ENCODE peak calls at places on chromosomes 11 and 22, in eight cellular contexts. One of them, this sample, is unnamed.

GRCh38 chr11:60634151-60634550 is 65.3 kb upstream of the MS4A8 start:
- DNase-seq in body of pancreas: no peak
- DNase-seq in K562: peak; percentile 12
- DNase-seq in right cardiac atrium: no peak
- DNase-seq in CD4-positive, CD25-positive, alpha-beta regulatory T cell: no peak
- DNase-seq in cardiac muscle cell: peak; percentile 3
- DNase-seq in hepatocyte: no peak
- DNase-seq in psoas muscle: no peak
- DNase-seq in this sample: no peak

GRCh38 chr11:112584674-112585073 is 324.0 kb upstream of the PLET1 start:
- DNase-seq in body of pancreas: no peak
- DNase-seq in K562: no peak
- DNase-seq in right cardiac atrium: no peak
- DNase-seq in CD4-positive, CD25-positive, alpha-beta regulatory T cell: no peak
- DNase-seq in cardiac muscle cell: peak; percentile 41
- DNase-seq in hepatocyte: peak; percentile 36
- DNase-seq in psoas muscle: no peak
- DNase-seq in this sample: no peak

GRCh38 chr11:44388828-44389645 is 79.1 kb upstream of the ALX4 start:
- DNase-seq in body of pancreas: no peak
- DNase-seq in K562: no peak
- DNase-seq in right cardiac atrium: no peak
- DNase-seq in CD4-positive, CD25-positive, alpha-beta regulatory T cell: no peak
- DNase-seq in cardiac muscle cell: no peak
- DNase-seq in hepatocyte: no peak
- DNase-seq in psoas muscle: no peak
- DNase-seq in this sample: no peak

GRCh38 chr22:46007848-46008261 is 30.9 kb upstream of the WNT7B start:
- DNase-seq in body of pancreas: peak; percentile 69
- DNase-seq in K562: no peak
- DNase-seq in right cardiac atrium: peak; percentile 93
- DNase-seq in CD4-positive, CD25-positive, alpha-beta regulatory T cell: no peak
- DNase-seq in cardiac muscle cell: no peak
- DNase-seq in hepatocyte: peak; percentile 40
- DNase-seq in psoas muscle: peak; percentile 92
- DNase-seq in this sample: peak; percentile 67

GRCh38 chr11:133134561-133135173 is 397.6 kb downstream of the OPCML start:
- DNase-seq in body of pancreas: peak; percentile 78
- DNase-seq in K562: peak; percentile 66
- DNase-seq in right cardiac atrium: peak; percentile 52
- DNase-seq in CD4-positive, CD25-positive, alpha-beta regulatory T cell: peak; percentile 3
- DNase-seq in cardiac muscle cell: peak; percentile 75
- DNase-seq in hepatocyte: peak; percentile 79
- DNase-seq in psoas muscle: peak; percentile 60
- DNase-seq in this sample: peak; percentile 64

GRCh38 chr22:49400866-49401598 is 426.6 kb downstream of the BRD1 start:
- DNase-seq in body of pancreas: no peak
- DNase-seq in K562: no peak
- DNase-seq in right cardiac atrium: no peak
- DNase-seq in CD4-positive, CD25-positive, alpha-beta regulatory T cell: no peak
- DNase-seq in cardiac muscle cell: no peak
- DNase-seq in hepatocyte: no peak
- DNase-seq in psoas muscle: no peak
- DNase-seq in this sample: no peak

GRCh38 chr11:108571001-108571400 is 22.6 kb downstream of the EXPH5 start:
- DNase-seq in body of pancreas: no peak
- DNase-seq in K562: no peak
- DNase-seq in right cardiac atrium: no peak
- DNase-seq in CD4-positive, CD25-positive, alpha-beta regulatory T cell: no peak
- DNase-seq in cardiac muscle cell: no peak
- DNase-seq in hepatocyte: no peak
- DNase-seq in psoas muscle: no peak
- DNase-seq in this sample: no peak

GRCh38 chr11:26780686-26781085 is 58.8 kb upstream of the SLC5A12 start:
- DNase-seq in body of pancreas: no peak
- DNase-seq in K562: no peak
- DNase-seq in right cardiac atrium: no peak
- DNase-seq in CD4-positive, CD25-positive, alpha-beta regulatory T cell: no peak
- DNase-seq in cardiac muscle cell: no peak
- DNase-seq in hepatocyte: no peak
- DNase-seq in psoas muscle: no peak
- DNase-seq in this sample: no peak

GRCh38 chr11:43738600-43739409 is 58.3 kb downstream of the HSD17B12 start:
- DNase-seq in body of pancreas: peak; percentile 34
- DNase-seq in K562: peak; percentile 43
- DNase-seq in right cardiac atrium: no peak
- DNase-seq in CD4-positive, CD25-positive, alpha-beta regulatory T cell: no peak
- DNase-seq in cardiac muscle cell: peak; percentile 86
- DNase-seq in hepatocyte: peak; percentile 59
- DNase-seq in psoas muscle: no peak
- DNase-seq in this sample: no peak

GRCh38 chr11:134951305-134951700 is 539.3 kb upstream of the B3GAT1 start:
- DNase-seq in body of pancreas: no peak
- DNase-seq in K562: no peak
- DNase-seq in right cardiac atrium: peak; percentile 31
- DNase-seq in CD4-positive, CD25-positive, alpha-beta regulatory T cell: no peak
- DNase-seq in cardiac muscle cell: no peak
- DNase-seq in hepatocyte: peak; percentile 38
- DNase-seq in psoas muscle: no peak
- DNase-seq in this sample: no peak

GRCh38 chr22:25348391-25348790 is 129.0 kb downstream of the CRYBB2 start:
- DNase-seq in body of pancreas: no peak
- DNase-seq in K562: no peak
- DNase-seq in right cardiac atrium: no peak
- DNase-seq in CD4-positive, CD25-positive, alpha-beta regulatory T cell: no peak
- DNase-seq in cardiac muscle cell: no peak
- DNase-seq in hepatocyte: no peak
- DNase-seq in psoas muscle: no peak
- DNase-seq in this sample: no peak

GRCh38 chr11:18495268-18495667 is 31.5 kb downstream of the TSG101 start:
- DNase-seq in body of pancreas: no peak
- DNase-seq in K562: no peak
- DNase-seq in right cardiac atrium: no peak
- DNase-seq in CD4-positive, CD25-positive, alpha-beta regulatory T cell: no peak
- DNase-seq in cardiac muscle cell: no peak
- DNase-seq in hepatocyte: no peak
- DNase-seq in psoas muscle: no peak
- DNase-seq in this sample: no peak

GRCh38 chr11:102420547-102420946 is 32.0 kb downstream of the TMEM123 start:
- DNase-seq in body of pancreas: no peak
- DNase-seq in K562: no peak
- DNase-seq in right cardiac atrium: no peak
- DNase-seq in CD4-positive, CD25-positive, alpha-beta regulatory T cell: no peak
- DNase-seq in cardiac muscle cell: no peak
- DNase-seq in hepatocyte: no peak
- DNase-seq in psoas muscle: no peak
- DNase-seq in this sample: no peak

GRCh38 chr22:34696557-34696956 is 369.4 kb upstream of the ISX start:
- DNase-seq in body of pancreas: no peak
- DNase-seq in K562: no peak
- DNase-seq in right cardiac atrium: no peak
- DNase-seq in CD4-positive, CD25-positive, alpha-beta regulatory T cell: no peak
- DNase-seq in cardiac muscle cell: peak; percentile 80
- DNase-seq in hepatocyte: peak; percentile 29
- DNase-seq in psoas muscle: no peak
- DNase-seq in this sample: no peak

GRCh38 chr11:101718406-101718805 is 134.6 kb upstream of the TRPC6 start:
- DNase-seq in body of pancreas: no peak
- DNase-seq in K562: no peak
- DNase-seq in right cardiac atrium: no peak
- DNase-seq in CD4-positive, CD25-positive, alpha-beta regulatory T cell: no peak
- DNase-seq in cardiac muscle cell: no peak
- DNase-seq in hepatocyte: peak; percentile 12
- DNase-seq in psoas muscle: no peak
- DNase-seq in this sample: no peak

GRCh38 chr22:46041642-46042041 is 64.7 kb upstream of the WNT7B start:
- DNase-seq in body of pancreas: peak; percentile 51
- DNase-seq in K562: no peak
- DNase-seq in right cardiac atrium: no peak
- DNase-seq in CD4-positive, CD25-positive, alpha-beta regulatory T cell: no peak
- DNase-seq in cardiac muscle cell: no peak
- DNase-seq in hepatocyte: no peak
- DNase-seq in psoas muscle: no peak
- DNase-seq in this sample: no peak

GRCh38 chr11:75320046-75320618 is 31.3 kb downstream of the ARRB1 start:
- DNase-seq in body of pancreas: no peak
- DNase-seq in K562: no peak
- DNase-seq in right cardiac atrium: no peak
- DNase-seq in CD4-positive, CD25-positive, alpha-beta regulatory T cell: no peak
- DNase-seq in cardiac muscle cell: no peak
- DNase-seq in hepatocyte: no peak
- DNase-seq in psoas muscle: peak; percentile 51
- DNase-seq in this sample: no peak
- H3K4me1 ChIP-seq in body of pancreas: peaks cover 73% of the 10 kb centered on the region
- H3K4me1 ChIP-seq in K562: peaks cover 19% of the 10 kb centered on the region
- H3K4me1 ChIP-seq in right cardiac atrium: peaks cover 8% of the 10 kb centered on the region
- H3K4me1 ChIP-seq in CD4-positive, CD25-positive, alpha-beta regulatory T cell: no peaks in the 10 kb centered on the region
- H3K4me1 ChIP-seq in cardiac muscle cell: no peaks in the 10 kb centered on the region
- H3K4me1 ChIP-seq in hepatocyte: peaks cover 31% of the 10 kb centered on the region
- H3K4me1 ChIP-seq in psoas muscle: peaks cover 7% of the 10 kb centered on the region
- H3K4me1 ChIP-seq in this sample: peaks cover 39% of the 10 kb centered on the region

DNA sequence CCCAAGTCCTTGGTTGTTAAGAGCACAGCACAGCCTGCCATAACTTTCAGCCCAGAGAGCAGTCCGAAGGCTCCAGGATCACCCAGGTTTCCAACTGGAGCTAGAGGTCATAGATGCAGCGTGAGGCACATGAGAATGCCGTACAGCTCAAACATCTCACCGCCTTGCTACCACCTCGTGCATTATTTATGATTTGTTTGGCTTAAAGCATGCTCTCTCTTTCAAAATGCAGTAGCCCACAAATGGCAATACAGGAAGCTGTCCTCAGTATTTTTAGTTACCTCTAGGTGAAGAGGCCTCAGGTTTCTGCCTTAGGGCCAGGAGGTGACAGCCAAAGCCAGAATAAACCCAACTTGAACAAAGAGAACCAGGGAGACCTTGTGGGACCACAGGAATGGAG is 14.4 kb downstream of the SCN3B start:
- DNase-seq in body of pancreas: no peak
- DNase-seq in K562: no peak
- DNase-seq in right cardiac atrium: no peak
- DNase-seq in CD4-positive, CD25-positive, alpha-beta regulatory T cell: no peak
- DNase-seq in cardiac muscle cell: no peak
- DNase-seq in hepatocyte: no peak
- DNase-seq in psoas muscle: no peak
- DNase-seq in this sample: no peak
- H3K27ac ChIP-seq in body of pancreas: no peak overlapping the region
- H3K27ac ChIP-seq in K562: no peak overlapping the region
- H3K27ac ChIP-seq in right cardiac atrium: no peak overlapping the region
- H3K27ac ChIP-seq in CD4-positive, CD25-positive, alpha-beta regulatory T cell: no peak overlapping the region
- H3K27ac ChIP-seq in cardiac muscle cell: no peak overlapping the region
- H3K27ac ChIP-seq in hepatocyte: no peak overlapping the region
- H3K27ac ChIP-seq in psoas muscle: peak overlapping the region; percentile 55
- H3K27ac ChIP-seq in this sample: no peak overlapping the region

GRCh38 chr11:2811206-2812091 is 74.1 kb downstream of the CDKN1C start:
- DNase-seq in body of pancreas: no peak
- DNase-seq in K562: peak; percentile 53
- DNase-seq in right cardiac atrium: peak; percentile 50
- DNase-seq in CD4-positive, CD25-positive, alpha-beta regulatory T cell: no peak
- DNase-seq in cardiac muscle cell: no peak
- DNase-seq in hepatocyte: no peak
- DNase-seq in psoas muscle: peak; percentile 60
- DNase-seq in this sample: no peak

GRCh38 chr11:2810401-2811205 is 75.0 kb downstream of the CDKN1C start:
- DNase-seq in body of pancreas: no peak
- DNase-seq in K562: no peak
- DNase-seq in right cardiac atrium: peak; percentile 32
- DNase-seq in CD4-positive, CD25-positive, alpha-beta regulatory T cell: no peak
- DNase-seq in cardiac muscle cell: no peak
- DNase-seq in hepatocyte: no peak
- DNase-seq in psoas muscle: peak; percentile 38
- DNase-seq in this sample: no peak

GRCh38 chr11:2813141-2813908 is 72.2 kb downstream of the CDKN1C start:
- DNase-seq in body of pancreas: no peak
- DNase-seq in K562: no peak
- DNase-seq in right cardiac atrium: peak; percentile 13
- DNase-seq in CD4-positive, CD25-positive, alpha-beta regulatory T cell: no peak
- DNase-seq in cardiac muscle cell: peak; percentile 50
- DNase-seq in hepatocyte: peak; percentile 51
- DNase-seq in psoas muscle: peak; percentile 41
- DNase-seq in this sample: no peak

GRCh38 chr11:2813968-2814367 is 71.6 kb downstream of the CDKN1C start:
- DNase-seq in body of pancreas: no peak
- DNase-seq in K562: no peak
- DNase-seq in right cardiac atrium: no peak
- DNase-seq in CD4-positive, CD25-positive, alpha-beta regulatory T cell: no peak
- DNase-seq in cardiac muscle cell: no peak
- DNase-seq in hepatocyte: no peak
- DNase-seq in psoas muscle: no peak
- DNase-seq in this sample: no peak

DNA sequence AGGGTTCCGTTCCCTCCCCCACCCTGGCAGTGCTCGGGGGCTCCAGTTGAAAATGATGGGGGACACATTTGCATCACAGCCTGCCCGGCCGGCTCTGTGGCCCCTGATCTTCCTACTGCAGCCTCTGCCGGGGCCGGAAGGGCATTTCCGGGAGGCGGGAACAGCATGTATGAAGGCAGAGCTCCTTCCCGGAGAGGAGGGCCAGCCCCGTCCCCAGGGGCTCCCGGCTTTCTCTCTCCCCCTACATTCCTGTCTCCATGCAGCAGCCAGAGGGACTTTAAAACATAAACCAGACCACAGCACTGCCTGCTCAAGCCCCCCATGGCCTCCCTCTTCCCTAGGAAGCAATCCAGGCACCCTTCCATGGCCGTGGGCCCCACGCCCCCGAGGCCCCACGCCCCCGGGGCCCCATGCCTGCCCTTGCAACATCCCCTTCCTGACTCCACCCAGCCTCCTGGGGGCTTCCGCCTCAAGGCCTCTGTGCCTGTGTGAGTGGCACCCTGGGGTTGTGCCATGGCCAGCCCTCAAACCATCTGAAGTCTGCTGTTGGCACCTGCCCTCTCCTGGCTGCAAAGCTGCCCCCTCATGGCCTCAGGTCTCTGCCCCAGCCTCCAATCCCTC is 73.1 kb downstream of the CDKN1C start:
- DNase-seq in body of pancreas: peak; percentile 30
- DNase-seq in K562: no peak
- DNase-seq in right cardiac atrium: peak; percentile 82
- DNase-seq in CD4-positive, CD25-positive, alpha-beta regulatory T cell: no peak
- DNase-seq in cardiac muscle cell: peak; percentile 28
- DNase-seq in hepatocyte: peak; percentile 58
- DNase-seq in psoas muscle: peak; percentile 84
- DNase-seq in this sample: no peak
- H3K4me3 ChIP-seq in body of pancreas: no peak overlapping the region
- H3K4me3 ChIP-seq in K562: no peak overlapping the region
- H3K4me3 ChIP-seq in right cardiac atrium: peak overlapping the region; percentile 1
- H3K4me3 ChIP-seq in CD4-positive, CD25-positive, alpha-beta regulatory T cell: no peak overlapping the region
- H3K4me3 ChIP-seq in cardiac muscle cell: no peak overlapping the region
- H3K4me3 ChIP-seq in hepatocyte: no peak overlapping the region
- H3K4me3 ChIP-seq in psoas muscle: peak overlapping the region; percentile 41
- H3K4me3 ChIP-seq in this sample: no peak overlapping the region

DNA sequence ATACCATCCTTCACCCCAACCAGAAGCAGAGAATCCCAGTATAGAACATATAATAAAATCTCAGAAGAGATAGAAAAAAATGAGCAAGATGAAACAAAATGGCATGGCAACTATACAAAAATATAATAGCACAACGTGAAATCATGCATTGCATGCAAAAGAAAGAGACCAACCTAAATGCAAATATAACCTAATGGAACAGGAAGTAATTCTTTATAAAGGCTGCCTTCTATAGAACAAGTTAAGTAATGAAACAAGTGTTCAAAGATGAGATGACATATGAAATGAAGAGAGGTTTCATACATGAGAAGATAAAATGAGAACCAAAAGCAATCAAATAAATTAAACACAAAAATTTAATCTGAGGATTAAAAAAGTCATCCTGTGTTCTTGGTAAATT is 18.5 kb upstream of the ARHGAP20 start:
- DNase-seq in body of pancreas: no peak
- DNase-seq in K562: no peak
- DNase-seq in right cardiac atrium: no peak
- DNase-seq in CD4-positive, CD25-positive, alpha-beta regulatory T cell: no peak
- DNase-seq in cardiac muscle cell: no peak
- DNase-seq in hepatocyte: no peak
- DNase-seq in psoas muscle: no peak
- DNase-seq in this sample: no peak
- H3K4me1 ChIP-seq in body of pancreas: no peaks in the 10 kb centered on the region
- H3K4me1 ChIP-seq in K562: no peaks in the 10 kb centered on the region
- H3K4me1 ChIP-seq in right cardiac atrium: no peaks in the 10 kb centered on the region
- H3K4me1 ChIP-seq in CD4-positive, CD25-positive, alpha-beta regulatory T cell: no peaks in the 10 kb centered on the region
- H3K4me1 ChIP-seq in cardiac muscle cell: no peaks in the 10 kb centered on the region
- H3K4me1 ChIP-seq in hepatocyte: no peaks in the 10 kb centered on the region
- H3K4me1 ChIP-seq in psoas muscle: no peaks in the 10 kb centered on the region
- H3K4me1 ChIP-seq in this sample: no peaks in the 10 kb centered on the region